ENCODE peak calls at places on chromosome 22, in ten cellular contexts. B is COR-L47; N is astrocyte; T is MCF 10A; K is activated CD8-positive, alpha-beta T cell treated with anti-CD3 and anti-CD28 coated beads for 36 hours; D is M059J; L is iPS-NIHi11; C is MG63; P is progenitor cell of endocrine pancreas; G is GM19239. Z is an unnamed sample.

GRCh38 chr22:25702046-25702445 is 39.9 kb upstream of the MYO18B start:
- DNase-seq in B (peak), N (peak), T (peak), K (no peak), D (peak), L (no peak), C (no peak), P (no peak), G (no peak), Z (peak)

GRCh38 chr22:19691721-19692341 is 22.5 kb upstream of the SEPTIN5 start:
- DNase-seq in B (no peak), N (peak), T (peak), K (no peak), D (peak), L (peak), C (peak), P (no peak), G (no peak), Z (no peak)

GRCh38 chr22:30286331-30286730 is 3.0 kb downstream of the CASTOR1 start:
- DNase-seq in B (no peak), N (no peak), T (no peak), K (no peak), D (no peak), L (no peak), C (no peak), P (no peak), G (no peak), Z (no peak)

GRCh38 chr22:49330421-49331222 is 497.1 kb downstream of the BRD1 start:
- DNase-seq in B (no peak), N (no peak), T (no peak), K (no peak), D (no peak), L (no peak), C (no peak), P (peak), G (no peak), Z (no peak)

GRCh38 chr22:23278883-23279675 is 98.8 kb downstream of the BCR start:
- DNase-seq in B (no peak), N (peak), T (peak), K (peak), D (no peak), L (peak), C (peak), P (no peak), G (no peak), Z (peak)

GRCh38 chr22:29780781-29781676 is 13.9 kb downstream of the UQCR10 start:
- DNase-seq in B (no peak), N (peak), T (peak), K (no peak), D (peak), L (no peak), C (peak), P (no peak), G (no peak), Z (no peak)

GRCh38 chr22:46070215-46070721 is 80.1 kb upstream of the PPARA start:
- DNase-seq in B (no peak), N (no peak), T (no peak), K (peak), D (no peak), L (no peak), C (peak), P (no peak), G (no peak), Z (no peak)

GRCh38 chr22:19832476-19833108 is 22.1 kb downstream of the GNB1L start:
- DNase-seq in B (no peak), N (no peak), T (no peak), K (no peak), D (no peak), L (no peak), C (no peak), P (no peak), G (no peak), Z (no peak)

GRCh38 chr22:33577862-33578411 is 342.3 kb downstream of the LARGE1 start:
- DNase-seq in B (no peak), N (peak), T (no peak), K (no peak), D (no peak), L (no peak), C (no peak), P (no peak), G (no peak), Z (no peak)

GRCh38 chr22:29842740-29843139 is 4.7 kb upstream of the ASCC2 start:
- DNase-seq in B (no peak), N (peak), T (peak), K (no peak), D (peak), L (no peak), C (peak), P (no peak), G (no peak), Z (no peak)

GRCh38 chr22:32723632-32724031 is 77.9 kb upstream of the TIMP3 start:
- DNase-seq in B (no peak), N (peak), T (peak), K (peak), D (peak), L (no peak), C (peak), P (no peak), G (peak), Z (no peak)

GRCh38 chr22:37201066-37201820 is 11.0 kb downstream of the SSTR3 start:
- DNase-seq in B (no peak), N (no peak), T (no peak), K (no peak), D (no peak), L (no peak), C (no peak), P (no peak), G (no peak), Z (no peak)

GRCh38 chr22:37052386-37053309 is 1.1 kb downstream of the KCTD17 start:
- DNase-seq in B (no peak), N (no peak), T (no peak), K (no peak), D (no peak), L (no peak), C (no peak), P (no peak), G (no peak), Z (no peak)

GRCh38 chr22:36365020-36365411 is 22.8 kb downstream of the MYH9 start:
- DNase-seq in B (no peak), N (peak), T (peak), K (peak), D (peak), L (no peak), C (peak), P (no peak), G (no peak), Z (no peak)

GRCh38 chr22:23365524-23365923 is 185.2 kb downstream of the BCR start:
- DNase-seq in B (no peak), N (no peak), T (no peak), K (no peak), D (no peak), L (no peak), C (no peak), P (no peak), G (no peak), Z (no peak)

GRCh38 chr22:19750666-19751490 is 9.7 kb upstream of the TBX1 start:
- DNase-seq in B (no peak), N (peak), T (no peak), K (no peak), D (peak), L (no peak), C (no peak), P (no peak), G (no peak), Z (peak)

GRCh38 chr22:45344339-45344738 is 34.6 kb downstream of the FAM118A start:
- DNase-seq in B (no peak), N (no peak), T (no peak), K (no peak), D (no peak), L (peak), C (no peak), P (no peak), G (no peak), Z (peak)

GRCh38 chr22:23767673-23768548 is at the start of gene CHCHD10:
- DNase-seq in B (peak), N (no peak), T (peak), K (peak), D (peak), L (peak), C (peak), P (peak), G (peak), Z (peak)

GRCh38 chr22:35601013-35601580 is 16.0 kb downstream of the MB start:
- DNase-seq in B (no peak), N (no peak), T (no peak), K (no peak), D (no peak), L (no peak), C (no peak), P (no peak), G (no peak), Z (no peak)

Z was measured in T47D.